ENCODE peak calls at places on chromosomes 12 and 14, in six cellular contexts. L is IMR-90, P is neuronal stem cell, Z is H1, W is H9, V is mesenchymal stem cell. A is an unnamed sample.

GRCh38 chr14:91509083-91509877 is 830 bp downstream of the PPP4R3A start:
- DNase-seq in L (no peak), P (no peak), Z (peak), W (peak), V (no peak), A (no peak)

GRCh38 chr12:30908389-30909087 is 18.0 kb upstream of the TSPAN11 start:
- DNase-seq in L (peak), P (no peak), Z (no peak), W (no peak), V (peak), A (no peak)

GRCh38 chr12:70005864-70006618 is 181.0 kb downstream of the MYRFL start:
- DNase-seq in L (no peak), P (no peak), Z (no peak), W (no peak), V (no peak), A (no peak)

GRCh38 chr14:56133547-56133946 is 15.3 kb downstream of the PELI2 start:
- DNase-seq in L (no peak), P (no peak), Z (no peak), W (peak), V (no peak), A (no peak)

GRCh38 chr12:27474344-27474743 is 27.8 kb downstream of the SMCO2 start:
- DNase-seq in L (peak), P (no peak), Z (no peak), W (no peak), V (peak), A (no peak)

GRCh38 chr14:20278414-20278813 is 27.3 kb downstream of the TTC5 start:
- DNase-seq in L (peak), P (no peak), Z (no peak), W (no peak), V (peak), A (no peak)

GRCh38 chr12:45415393-45415817 is 199.5 kb downstream of the ANO6 start:
- DNase-seq in L (peak), P (no peak), Z (no peak), W (no peak), V (peak), A (peak)

GRCh38 chr12:81797100-81797499 is 38.0 kb upstream of the PPFIA2 start:
- DNase-seq in L (no peak), P (no peak), Z (no peak), W (no peak), V (peak), A (no peak)

GRCh38 chr14:103623883-103624482 is 5.0 kb upstream of the KLC1 start:
- DNase-seq in L (no peak), P (no peak), Z (no peak), W (no peak), V (no peak), A (no peak)

GRCh38 chr14:103626150-103626850 is 2.7 kb upstream of the KLC1 start:
- DNase-seq in L (no peak), P (no peak), Z (no peak), W (no peak), V (no peak), A (no peak)

GRCh38 chr14:103627073-103628025 is 1.7 kb upstream of the KLC1 start:
- DNase-seq in L (no peak), P (no peak), Z (no peak), W (no peak), V (no peak), A (peak)

GRCh38 chr14:103624860-103625259 is 4.2 kb upstream of the KLC1 start:
- DNase-seq in L (peak), P (no peak), Z (no peak), W (peak), V (peak), A (peak)

GRCh38 chr14:103625361-103626095 is 3.5 kb upstream of the KLC1 start:
- DNase-seq in L (no peak), P (no peak), Z (no peak), W (no peak), V (no peak), A (no peak)
- H3K4ac ChIP-seq in L (peak), P (no peak), Z (no peak), W (no peak), V (peak), A (no peak)

DNA sequence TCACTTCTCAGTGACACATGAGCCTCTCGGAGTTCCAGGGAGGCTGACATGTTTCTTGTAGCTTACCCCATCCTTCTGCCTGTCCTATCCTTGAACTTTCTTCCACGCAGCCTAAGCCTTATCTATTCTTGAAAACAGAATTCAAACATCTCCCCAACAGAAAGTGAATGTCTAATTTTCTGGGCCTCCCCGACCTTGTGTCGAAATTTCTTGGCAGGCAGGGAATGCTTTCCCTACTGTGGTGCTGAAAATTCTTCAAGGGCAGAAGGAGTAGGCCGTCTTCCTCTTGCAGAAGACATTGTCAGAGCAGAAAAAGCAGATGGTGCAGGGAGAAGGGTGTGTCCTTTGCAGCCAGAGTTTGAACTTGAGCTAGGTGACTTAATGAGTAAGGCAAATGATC is 63.0 kb upstream of the TCL1B start:
- DNase-seq in L (no peak), P (no peak), Z (no peak), W (no peak), V (no peak), A (no peak)
- H3K14ac ChIP-seq in L (no peak), P (no peak), Z (no peak), W (no peak), V (no peak), A (no peak)

DNA sequence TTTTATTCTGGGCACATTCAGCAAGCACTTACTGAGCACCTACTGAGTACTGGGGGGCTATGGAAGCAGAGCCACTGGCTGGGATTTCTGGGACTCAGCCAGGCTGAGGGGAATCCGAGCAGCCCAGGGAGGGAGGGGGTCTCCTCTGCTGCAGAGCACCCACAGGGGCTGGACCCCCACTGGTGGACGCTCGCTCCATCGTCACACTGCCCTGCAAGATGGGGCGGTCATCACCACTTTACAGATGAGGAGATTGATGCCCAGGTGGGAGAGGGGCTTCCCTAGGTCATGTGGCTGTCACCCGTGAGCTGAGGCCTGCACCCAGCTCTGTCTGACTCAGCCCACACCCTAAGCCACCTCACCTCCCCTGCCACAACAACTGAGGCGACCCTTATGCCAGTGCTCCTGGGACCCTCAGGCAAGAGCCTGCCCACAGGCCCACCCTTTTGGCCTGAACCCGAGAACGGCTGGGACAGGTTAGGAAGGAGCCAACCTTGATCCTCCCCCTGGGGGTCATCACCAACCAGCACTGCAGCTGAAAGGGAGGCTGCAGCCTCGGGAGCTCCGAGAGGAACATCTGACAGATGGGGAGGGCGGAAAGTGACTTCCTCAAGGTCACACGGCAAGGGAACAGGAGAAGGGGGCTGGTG is 74.4 kb downstream of the SERPINA3 start:
- DNase-seq in L (no peak), P (no peak), Z (no peak), W (peak), V (no peak), A (no peak)
- H3K9ac ChIP-seq in L (no peak), P (no peak), Z (no peak), W (no peak), V (no peak), A (no peak)

DNA sequence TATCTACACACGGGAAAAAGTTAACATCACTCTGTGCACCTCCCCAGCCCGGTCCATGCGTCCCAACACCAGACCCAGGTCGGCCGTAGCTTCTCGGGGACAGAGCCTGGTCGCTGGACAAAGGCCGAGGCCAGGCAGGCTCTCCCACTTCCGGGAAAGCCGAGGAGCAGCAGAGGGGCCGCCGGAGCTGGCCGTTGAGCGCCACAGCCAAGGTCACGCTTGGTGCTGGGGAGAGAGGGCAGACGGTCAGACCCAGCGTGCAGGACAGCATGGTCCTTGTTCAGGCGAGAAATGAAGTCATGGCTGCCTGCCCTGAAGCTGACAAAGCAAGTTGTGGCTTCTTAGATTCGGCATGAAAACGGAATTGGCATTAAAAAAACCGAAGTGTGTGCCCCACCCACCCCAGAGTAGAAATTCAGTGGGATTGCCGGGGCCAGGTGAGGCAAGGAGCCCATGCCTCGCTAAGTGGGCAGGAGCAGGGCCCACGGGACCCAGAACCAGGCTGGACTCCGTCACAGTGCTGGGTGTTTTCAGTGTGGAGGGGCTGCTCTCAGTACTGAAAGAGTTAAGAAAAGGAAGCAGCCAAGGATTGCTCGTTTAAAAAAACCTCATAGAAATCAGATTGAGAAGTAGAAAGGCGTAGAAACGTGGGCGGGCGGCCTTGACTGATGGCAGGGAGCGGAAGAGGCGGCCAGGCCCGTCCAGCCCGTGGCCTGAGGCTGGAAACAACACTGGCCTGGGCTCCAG is 4.3 kb downstream of the ARL6IP4 start:
- DNase-seq in L (no peak), P (no peak), Z (no peak), W (no peak), V (peak), A (peak)
- H3K4ac ChIP-seq in L (peak), P (no peak), Z (no peak), W (no peak), V (no peak), A (no peak)